ENCODE peak calls at places on chromosomes 7 and 10, in six cellular contexts. One of them, this sample, is unnamed.
A peak's percentile ranks its signal among the peaks of the same experiment; 100 is the strongest.

GRCh38 chr10:101694674-101695403 is at the start of gene FBXW4:
- DNase-seq in thoracic aorta: peak; percentile 2
- DNase-seq in mammary epithelial cell: peak; percentile 33
- DNase-seq in CD8-positive, alpha-beta T cell: peak; percentile 68
- DNase-seq in kidney: peak; percentile 89
- DNase-seq in colonic mucosa: peak; percentile 71
- DNase-seq in this sample: peak; percentile 16

GRCh38 chr7:92873776-92874175 is 37.4 kb upstream of the CDK6 start:
- DNase-seq in CD8-positive, alpha-beta T cell: no peak
- DNase-seq in thoracic aorta: no peak
- DNase-seq in mammary epithelial cell: no peak
- DNase-seq in colonic mucosa: no peak
- DNase-seq in kidney: no peak
- DNase-seq in this sample: no peak

GRCh38 chr10:17802966-17803365 is 6.2 kb upstream of the MRC1 start:
- DNase-seq in CD8-positive, alpha-beta T cell: no peak
- DNase-seq in colonic mucosa: no peak
- DNase-seq in mammary epithelial cell: no peak
- DNase-seq in kidney: no peak
- DNase-seq in thoracic aorta: no peak
- DNase-seq in this sample: no peak

GRCh38 chr10:97140887-97141745 is 44.6 kb downstream of the SLIT1 start:
- DNase-seq in thoracic aorta: no peak
- DNase-seq in mammary epithelial cell: no peak
- DNase-seq in colonic mucosa: no peak
- DNase-seq in kidney: peak; percentile 63
- DNase-seq in CD8-positive, alpha-beta T cell: no peak
- DNase-seq in this sample: no peak

GRCh38 chr7:98352621-98353020 is 48.3 kb downstream of the BAIAP2L1 start:
- DNase-seq in mammary epithelial cell: peak; percentile 90
- DNase-seq in colonic mucosa: peak; percentile 54
- DNase-seq in thoracic aorta: no peak
- DNase-seq in CD8-positive, alpha-beta T cell: no peak
- DNase-seq in kidney: no peak
- DNase-seq in this sample: no peak

GRCh38 chr10:38047666-38048065 is 37.2 kb downstream of the ZNF33A start:
- DNase-seq in mammary epithelial cell: no peak
- DNase-seq in kidney: no peak
- DNase-seq in colonic mucosa: no peak
- DNase-seq in thoracic aorta: no peak
- DNase-seq in CD8-positive, alpha-beta T cell: no peak
- DNase-seq in this sample: no peak

GRCh38 chr7:86647340-86648094 is 3.8 kb downstream of the GRM3 start:
- DNase-seq in kidney: no peak
- DNase-seq in mammary epithelial cell: no peak
- DNase-seq in colonic mucosa: no peak
- DNase-seq in thoracic aorta: no peak
- DNase-seq in CD8-positive, alpha-beta T cell: no peak
- DNase-seq in this sample: no peak

GRCh38 chr7:47067215-47067614 is 514.7 kb downstream of the TNS3 start:
- DNase-seq in kidney: no peak
- DNase-seq in colonic mucosa: no peak
- DNase-seq in thoracic aorta: no peak
- DNase-seq in CD8-positive, alpha-beta T cell: no peak
- DNase-seq in mammary epithelial cell: no peak
- DNase-seq in this sample: no peak

GRCh38 chr10:18501610-18502009 is 149.8 kb downstream of the NSUN6 start:
- DNase-seq in colonic mucosa: no peak
- DNase-seq in kidney: no peak
- DNase-seq in mammary epithelial cell: no peak
- DNase-seq in CD8-positive, alpha-beta T cell: no peak
- DNase-seq in thoracic aorta: no peak
- DNase-seq in this sample: no peak

GRCh38 chr10:111037868-111038267 is 39.0 kb upstream of the ADRA2A start:
- DNase-seq in thoracic aorta: no peak
- DNase-seq in colonic mucosa: no peak
- DNase-seq in mammary epithelial cell: no peak
- DNase-seq in CD8-positive, alpha-beta T cell: no peak
- DNase-seq in kidney: no peak
- DNase-seq in this sample: no peak

GRCh38 chr10:66833023-66833422 is 92.8 kb upstream of the LRRTM3 start:
- DNase-seq in kidney: no peak
- DNase-seq in colonic mucosa: no peak
- DNase-seq in CD8-positive, alpha-beta T cell: no peak
- DNase-seq in mammary epithelial cell: no peak
- DNase-seq in thoracic aorta: no peak
- DNase-seq in this sample: no peak

GRCh38 chr7:111803015-111803758 is 240.9 kb upstream of the IMMP2L start:
- DNase-seq in thoracic aorta: no peak
- DNase-seq in CD8-positive, alpha-beta T cell: no peak
- DNase-seq in colonic mucosa: no peak
- DNase-seq in mammary epithelial cell: peak; percentile 12
- DNase-seq in kidney: no peak
- DNase-seq in this sample: no peak

GRCh38 chr10:110495731-110496552 is 1.8 kb upstream of the DUSP5 start:
- DNase-seq in mammary epithelial cell: peak; percentile 84
- DNase-seq in thoracic aorta: no peak
- DNase-seq in CD8-positive, alpha-beta T cell: no peak
- DNase-seq in colonic mucosa: no peak
- DNase-seq in kidney: peak; percentile 79
- DNase-seq in this sample: peak; percentile 19

GRCh38 chr7:37371755-37372154 is 76.9 kb downstream of the ELMO1 start:
- DNase-seq in kidney: no peak
- DNase-seq in colonic mucosa: no peak
- DNase-seq in mammary epithelial cell: no peak
- DNase-seq in CD8-positive, alpha-beta T cell: no peak
- DNase-seq in thoracic aorta: no peak
- DNase-seq in this sample: no peak

GRCh38 chr7:26417911-26418413 is 126.3 kb downstream of the SNX10 start:
- DNase-seq in CD8-positive, alpha-beta T cell: no peak
- DNase-seq in colonic mucosa: peak; percentile 36
- DNase-seq in kidney: no peak
- DNase-seq in thoracic aorta: no peak
- DNase-seq in mammary epithelial cell: no peak
- DNase-seq in this sample: no peak

GRCh38 chr10:110733256-110733952 is 89.3 kb downstream of the RBM20 start:
- DNase-seq in kidney: no peak
- DNase-seq in mammary epithelial cell: peak; percentile 16
- DNase-seq in CD8-positive, alpha-beta T cell: no peak
- DNase-seq in colonic mucosa: no peak
- DNase-seq in thoracic aorta: no peak
- DNase-seq in this sample: no peak

GRCh38 chr7:158227258-158227657 is 360.4 kb downstream of the PTPRN2 start:
- DNase-seq in thoracic aorta: no peak
- DNase-seq in kidney: no peak
- DNase-seq in CD8-positive, alpha-beta T cell: no peak
- DNase-seq in colonic mucosa: no peak
- DNase-seq in mammary epithelial cell: no peak
- DNase-seq in this sample: no peak

GRCh38 chr10:63264852-63265617 is 131.9 kb downstream of the NRBF2 start:
- DNase-seq in kidney: no peak
- DNase-seq in CD8-positive, alpha-beta T cell: peak; percentile 27
- DNase-seq in thoracic aorta: no peak
- DNase-seq in colonic mucosa: peak; percentile 54
- DNase-seq in mammary epithelial cell: peak; percentile 64
- DNase-seq in this sample: no peak

GRCh38 chr10:97713351-97713827 is at the start of gene MARVELD1:
- DNase-seq in CD8-positive, alpha-beta T cell: no peak
- DNase-seq in kidney: peak; percentile 94
- DNase-seq in mammary epithelial cell: peak; percentile 66
- DNase-seq in thoracic aorta: peak; percentile 48
- DNase-seq in colonic mucosa: peak; percentile 79
- DNase-seq in this sample: peak; percentile 69

GRCh38 chr10:59079386-59080226 is 96.8 kb upstream of the PHYHIPL start:
- DNase-seq in CD8-positive, alpha-beta T cell: no peak
- DNase-seq in mammary epithelial cell: peak; percentile 46
- DNase-seq in colonic mucosa: no peak
- DNase-seq in kidney: no peak
- DNase-seq in thoracic aorta: no peak
- DNase-seq in this sample: no peak

GRCh38 chr7:82729172-82730030 is 285.8 kb upstream of the CACNA2D1 start:
- DNase-seq in kidney: no peak
- DNase-seq in CD8-positive, alpha-beta T cell: peak; percentile 9
- DNase-seq in mammary epithelial cell: peak; percentile 22
- DNase-seq in thoracic aorta: no peak
- DNase-seq in colonic mucosa: no peak
- DNase-seq in this sample: no peak

GRCh38 chr10:121702351-121703320 is 104.4 kb upstream of the FGFR2 start:
- DNase-seq in colonic mucosa: no peak
- DNase-seq in thoracic aorta: no peak
- DNase-seq in CD8-positive, alpha-beta T cell: no peak
- DNase-seq in kidney: no peak
- DNase-seq in mammary epithelial cell: peak; percentile 80
- DNase-seq in this sample: no peak

GRCh38 chr7:148772297-148773089 is 73.8 kb downstream of the CUL1 start:
- DNase-seq in thoracic aorta: no peak
- DNase-seq in colonic mucosa: no peak
- DNase-seq in mammary epithelial cell: peak; percentile 97
- DNase-seq in kidney: no peak
- DNase-seq in CD8-positive, alpha-beta T cell: peak; percentile 17
- DNase-seq in this sample: no peak

GRCh38 chr7:7292608-7293007 is 110.3 kb downstream of the C1GALT1 start:
- DNase-seq in colonic mucosa: no peak
- DNase-seq in thoracic aorta: no peak
- DNase-seq in CD8-positive, alpha-beta T cell: no peak
- DNase-seq in mammary epithelial cell: no peak
- DNase-seq in kidney: no peak
- DNase-seq in this sample: no peak

GRCh38 chr7:3042861-3043489 is 692 bp downstream of the CARD11 start:
- DNase-seq in mammary epithelial cell: no peak
- DNase-seq in colonic mucosa: peak; percentile 55
- DNase-seq in kidney: no peak
- DNase-seq in thoracic aorta: no peak
- DNase-seq in CD8-positive, alpha-beta T cell: peak; percentile 73
- DNase-seq in this sample: no peak

DNA sequence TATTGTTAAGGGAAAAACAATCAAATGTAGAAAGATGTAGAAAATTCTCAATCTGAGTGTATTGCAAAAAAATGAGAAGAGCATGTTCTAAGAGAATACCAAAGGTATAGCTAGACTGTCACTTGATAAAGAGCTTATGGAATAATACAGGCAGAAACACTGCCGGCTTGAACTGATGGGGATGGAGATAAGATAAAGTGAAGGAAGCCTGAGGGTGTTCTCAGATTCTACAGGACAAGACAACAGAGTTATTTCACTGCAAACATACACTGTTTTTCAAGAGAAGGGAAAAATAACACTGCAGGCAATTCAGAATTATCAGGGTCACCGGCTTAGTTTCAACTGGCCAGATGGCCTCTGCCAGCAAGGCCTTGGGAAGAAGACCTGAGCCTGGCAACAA is 80.0 kb downstream of the ZNF716 start:
- DNase-seq in CD8-positive, alpha-beta T cell: no peak
- DNase-seq in colonic mucosa: no peak
- DNase-seq in kidney: no peak
- DNase-seq in thoracic aorta: no peak
- DNase-seq in mammary epithelial cell: no peak
- DNase-seq in this sample: no peak
- H3K9me3 ChIP-seq in CD8-positive, alpha-beta T cell: no peaks in the 10 kb centered on the region
- H3K9me3 ChIP-seq in colonic mucosa: no peaks in the 10 kb centered on the region
- H3K9me3 ChIP-seq in kidney: no peaks in the 10 kb centered on the region
- H3K9me3 ChIP-seq in thoracic aorta: no peaks in the 10 kb centered on the region
- H3K9me3 ChIP-seq in mammary epithelial cell: peaks cover 9% of the 10 kb centered on the region
- H3K9me3 ChIP-seq in this sample: no peaks in the 10 kb centered on the region

GRCh38 chr7:44962483-44963251 is 16.1 kb downstream of the MYO1G start:
- DNase-seq in mammary epithelial cell: peak; percentile 28
- DNase-seq in kidney: no peak
- DNase-seq in CD8-positive, alpha-beta T cell: no peak
- DNase-seq in thoracic aorta: no peak
- DNase-seq in colonic mucosa: no peak
- DNase-seq in this sample: no peak
- H3K4me3 ChIP-seq in mammary epithelial cell: peak overlapping the region; percentile 36
- H3K4me3 ChIP-seq in kidney: peak overlapping the region; percentile 25
- H3K4me3 ChIP-seq in CD8-positive, alpha-beta T cell: no peak overlapping the region
- H3K4me3 ChIP-seq in thoracic aorta: peak overlapping the region; percentile 68
- H3K4me3 ChIP-seq in colonic mucosa: peak overlapping the region; percentile 33
- H3K4me3 ChIP-seq in this sample: peak overlapping the region; percentile 30

DNA sequence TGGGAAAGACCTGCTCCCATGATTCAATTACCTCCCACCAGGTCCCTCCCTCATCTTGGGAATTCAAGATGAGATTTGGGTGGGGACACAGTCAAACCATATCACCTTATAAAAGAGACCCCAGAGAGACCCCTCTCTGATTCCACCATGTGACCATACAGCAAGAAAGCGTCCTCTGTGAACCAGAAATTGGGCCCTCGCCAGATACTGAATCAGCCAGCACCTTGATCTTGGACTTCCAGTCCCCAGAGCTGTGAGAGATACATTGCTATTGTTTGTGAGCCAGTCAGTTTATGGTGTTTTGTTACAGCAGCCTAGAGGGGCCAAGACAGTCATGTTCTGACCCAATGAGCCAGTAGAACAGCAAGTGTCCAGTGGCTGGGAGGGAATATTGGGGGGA is 232.6 kb downstream of the PAXIP1 start:
- DNase-seq in mammary epithelial cell: no peak
- DNase-seq in CD8-positive, alpha-beta T cell: no peak
- DNase-seq in kidney: no peak
- DNase-seq in colonic mucosa: no peak
- DNase-seq in thoracic aorta: no peak
- DNase-seq in this sample: no peak
- H3K9me3 ChIP-seq in mammary epithelial cell: peaks cover 16% of the 10 kb centered on the region
- H3K9me3 ChIP-seq in CD8-positive, alpha-beta T cell: no peaks in the 10 kb centered on the region
- H3K9me3 ChIP-seq in kidney: peaks cover 3% of the 10 kb centered on the region
- H3K9me3 ChIP-seq in colonic mucosa: no peaks in the 10 kb centered on the region
- H3K9me3 ChIP-seq in thoracic aorta: no peaks in the 10 kb centered on the region
- H3K9me3 ChIP-seq in this sample: no peaks in the 10 kb centered on the region

GRCh38 chr10:129305046-129305445 is 162.0 kb upstream of the MGMT start:
- DNase-seq in colonic mucosa: no peak
- DNase-seq in mammary epithelial cell: no peak
- DNase-seq in CD8-positive, alpha-beta T cell: no peak
- DNase-seq in thoracic aorta: no peak
- DNase-seq in kidney: no peak
- DNase-seq in this sample: no peak

GRCh38 chr10:129309565-129309964 is 157.5 kb upstream of the MGMT start:
- DNase-seq in mammary epithelial cell: no peak
- DNase-seq in CD8-positive, alpha-beta T cell: no peak
- DNase-seq in thoracic aorta: no peak
- DNase-seq in kidney: no peak
- DNase-seq in colonic mucosa: no peak
- DNase-seq in this sample: no peak

GRCh38 chr10:129308953-129309352 is 158.1 kb upstream of the MGMT start:
- DNase-seq in CD8-positive, alpha-beta T cell: no peak
- DNase-seq in mammary epithelial cell: no peak
- DNase-seq in colonic mucosa: no peak
- DNase-seq in thoracic aorta: no peak
- DNase-seq in kidney: no peak
- DNase-seq in this sample: no peak

GRCh38 chr10:129307141-129307540 is 159.9 kb upstream of the MGMT start:
- DNase-seq in mammary epithelial cell: no peak
- DNase-seq in kidney: no peak
- DNase-seq in thoracic aorta: no peak
- DNase-seq in CD8-positive, alpha-beta T cell: no peak
- DNase-seq in colonic mucosa: no peak
- DNase-seq in this sample: no peak
- H3K4me3 ChIP-seq in mammary epithelial cell: no peak overlapping the region
- H3K4me3 ChIP-seq in kidney: no peak overlapping the region
- H3K4me3 ChIP-seq in thoracic aorta: no peak overlapping the region
- H3K4me3 ChIP-seq in CD8-positive, alpha-beta T cell: no peak overlapping the region
- H3K4me3 ChIP-seq in colonic mucosa: no peak overlapping the region
- H3K4me3 ChIP-seq in this sample: no peak overlapping the region

GRCh38 chr7:130566898-130567280 is 75.0 kb downstream of the MEST start:
- DNase-seq in kidney: no peak
- DNase-seq in colonic mucosa: no peak
- DNase-seq in mammary epithelial cell: no peak
- DNase-seq in thoracic aorta: no peak
- DNase-seq in CD8-positive, alpha-beta T cell: no peak
- DNase-seq in this sample: no peak
- H3K9me3 ChIP-seq in kidney: no peaks in the 10 kb centered on the region
- H3K9me3 ChIP-seq in colonic mucosa: no peaks in the 10 kb centered on the region
- H3K9me3 ChIP-seq in mammary epithelial cell: peaks cover 2% of the 10 kb centered on the region
- H3K9me3 ChIP-seq in thoracic aorta: peaks cover 4% of the 10 kb centered on the region
- H3K9me3 ChIP-seq in CD8-positive, alpha-beta T cell: no peaks in the 10 kb centered on the region
- H3K9me3 ChIP-seq in this sample: peaks cover 40% of the 10 kb centered on the region